ENCODE peak calls at places on chromosome 17, in five cellular contexts. I is fibroblast of mammary gland, T is esophagus squamous epithelium, Q is neural progenitor cell, Z is thoracic aorta. J is an unnamed sample.

GRCh38 chr17:29010586-29010985 is 4.8 kb upstream of the SEZ6 start:
- DNase-seq in I (no peak), T (no peak), Q (no peak), Z (no peak), J (no peak)

GRCh38 chr17:42562845-42563509 is 1.0 kb downstream of the COASY start:
- DNase-seq in I (peak; percentile 47), T (no peak), Q (no peak), Z (no peak), J (no peak)

GRCh38 chr17:81253358-81254131 is 14.4 kb downstream of the NDUFAF8 start:
- DNase-seq in I (peak; percentile 44), T (no peak), Q (peak; percentile 51), Z (no peak), J (no peak)

GRCh38 chr17:10815318-10815717 is 11.4 kb upstream of the TMEM238L start:
- DNase-seq in I (no peak), T (no peak), Q (no peak), Z (no peak), J (no peak)

GRCh38 chr17:8176197-8176940 is at the start of gene TMEM107:
- DNase-seq in I (peak; percentile 77), T (no peak), Q (peak; percentile 96), Z (no peak), J (no peak)

GRCh38 chr17:47653442-47653841 is 3.7 kb downstream of the KPNB1 start:
- DNase-seq in I (no peak), T (no peak), Q (no peak), Z (no peak), J (no peak)

GRCh38 chr17:61617261-61617660 is 26.2 kb upstream of the NACA2 start:
- DNase-seq in I (peak; percentile 5), T (no peak), Q (no peak), Z (no peak), J (no peak)

GRCh38 chr17:8935194-8935593 is 30.3 kb downstream of the PIK3R5 start:
- DNase-seq in I (peak; percentile 60), T (no peak), Q (no peak), Z (no peak), J (no peak)

GRCh38 chr17:39036009-39036408 is 68.8 kb upstream of the FBXO47 start:
- DNase-seq in I (no peak), T (no peak), Q (no peak), Z (no peak), J (no peak)

GRCh38 chr17:31722251-31723056 is 136.6 kb downstream of the COPRS start:
- DNase-seq in I (no peak), T (no peak), Q (no peak), Z (peak; percentile 19), J (no peak)

GRCh38 chr17:10698116-10698818 is 873 bp downstream of the ADPRM start:
- DNase-seq in I (peak; percentile 63), T (no peak), Q (no peak), Z (no peak), J (no peak)

GRCh38 chr17:51645056-51645455 is 384.7 kb downstream of the UTP18 start:
- DNase-seq in I (no peak), T (no peak), Q (no peak), Z (no peak), J (no peak)

GRCh38 chr17:59230765-59231164 is 10.5 kb downstream of the GDPD1 start:
- DNase-seq in I (no peak), T (no peak), Q (no peak), Z (no peak), J (no peak)

GRCh38 chr17:47953945-47954344 is 3.7 kb downstream of the PRR15L start:
- DNase-seq in I (no peak), T (no peak), Q (no peak), Z (no peak), J (no peak)

GRCh38 chr17:61980535-61980934 is 52.8 kb upstream of the INTS2 start:
- DNase-seq in I (no peak), T (no peak), Q (no peak), Z (no peak), J (no peak)

GRCh38 chr17:4161179-4161559 is 18.2 kb downstream of the CYB5D2 start:
- DNase-seq in I (peak; percentile 92), T (no peak), Q (no peak), Z (peak; percentile 40), J (no peak)

GRCh38 chr17:39754161-39754957 is 16.6 kb downstream of the GRB7 start:
- DNase-seq in I (peak; percentile 73), T (peak; percentile 73), Q (peak; percentile 86), Z (peak; percentile 53), J (peak; percentile 92)

GRCh38 chr17:38702900-38703741 is 2.0 kb upstream of the MLLT6 start:
- DNase-seq in I (no peak), T (no peak), Q (no peak), Z (no peak), J (no peak)

GRCh38 chr17:29571883-29572681 is 3.6 kb downstream of the TP53I13 start:
- DNase-seq in I (no peak), T (no peak), Q (no peak), Z (no peak), J (peak; percentile 90)

GRCh38 chr17:4540224-4541040 is 14.8 kb downstream of the MYBBP1A start:
- DNase-seq in I (no peak), T (no peak), Q (no peak), Z (no peak), J (no peak)

GRCh38 chr17:16106161-16106891 is 106.7 kb downstream of the TTC19 start:
- DNase-seq in I (peak; percentile 89), T (no peak), Q (no peak), Z (no peak), J (no peak)

GRCh38 chr17:28528329-28529011 is 22.3 kb downstream of the FOXN1 start:
- DNase-seq in I (no peak), T (no peak), Q (peak; percentile 71), Z (no peak), J (no peak)

GRCh38 chr17:66413564-66414520 is 111.4 kb downstream of the PRKCA start:
- DNase-seq in I (no peak), T (no peak), Q (no peak), Z (no peak), J (no peak)

GRCh38 chr17:27778193-27778592 is 22.1 kb downstream of the NOS2 start:
- DNase-seq in I (peak; percentile 51), T (no peak), Q (no peak), Z (no peak), J (no peak)

GRCh38 chr17:64355536-64356303 is 34.9 kb downstream of the PECAM1 start:
- DNase-seq in I (peak; percentile 96), T (no peak), Q (no peak), Z (no peak), J (peak; percentile 13)

GRCh38 chr17:74442670-74443515 is 11.0 kb downstream of the GPRC5C start:
- DNase-seq in I (peak; percentile 75), T (no peak), Q (peak; percentile 46), Z (peak; percentile 67), J (no peak)

GRCh38 chr17:15464629-15465028 is 2.8 kb downstream of the CDRT4 start:
- DNase-seq in I (no peak), T (no peak), Q (no peak), Z (no peak), J (no peak)

GRCh38 chr17:56528636-56529170 is 64.8 kb upstream of the NOG start:
- DNase-seq in I (no peak), T (no peak), Q (no peak), Z (no peak), J (no peak)

DNA sequence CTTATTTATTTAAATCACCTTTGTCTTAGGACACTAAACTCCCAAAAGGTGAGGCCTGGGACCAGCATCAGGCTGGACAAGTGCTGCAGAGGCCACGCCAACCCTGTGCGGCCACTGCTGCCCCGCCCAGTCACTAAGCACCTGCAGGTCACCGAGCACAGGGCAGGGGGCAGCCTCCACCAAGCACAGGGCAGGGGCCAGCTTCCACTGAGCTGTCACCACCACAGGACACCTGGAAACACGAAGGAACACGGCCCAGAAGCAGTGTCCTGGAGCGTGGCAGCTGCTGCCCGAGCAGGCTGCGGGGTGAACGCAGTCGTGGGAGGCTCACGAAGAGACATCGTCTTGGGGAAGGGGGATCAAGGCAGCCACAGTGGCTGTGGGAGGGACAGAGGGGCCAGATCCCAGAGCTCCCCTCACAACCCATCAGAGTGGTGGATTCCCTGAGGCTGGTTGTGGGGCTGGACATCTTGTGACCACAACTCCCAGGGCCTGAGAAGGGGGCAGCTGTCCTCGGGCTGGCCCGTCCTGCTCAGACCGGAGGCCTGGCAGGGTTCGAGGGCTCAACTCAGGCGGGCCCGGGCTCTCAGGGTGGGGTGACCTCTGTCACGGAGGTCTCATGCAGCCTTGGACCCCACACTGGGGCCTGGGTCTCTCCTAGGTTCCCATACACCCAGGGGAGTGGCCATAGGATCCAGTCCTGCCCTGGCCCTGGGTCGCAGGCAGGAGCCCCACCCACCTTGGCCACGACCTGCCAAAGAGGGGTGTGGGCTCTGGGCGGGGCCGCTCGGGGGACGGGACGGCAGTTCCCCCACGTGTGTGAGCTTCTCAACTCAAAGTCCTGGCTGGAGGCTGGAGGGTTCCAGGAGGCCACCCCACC is 18.7 kb downstream of the RAB40B start:
- DNase-seq in I (no peak), T (no peak), Q (peak; percentile 52), Z (no peak), J (peak; percentile 87)
- TF ChIP-seq CTCF in I (no peak), T (no peak), Q (peak; percentile 38), Z (no peak), J (no peak)

GRCh38 chr17:45320931-45321461 is 4.2 kb upstream of the MAP3K14 start:
- DNase-seq in I (peak; percentile 97), T (no peak), Q (no peak), Z (no peak), J (no peak)
- TF ChIP-seq CTCF in I (no peak), T (no peak), Q (no peak), Z (no peak), J (no peak)

GRCh38 chr17:17983776-17984175 is 11.1 kb downstream of the DRC3 start:
- DNase-seq in I (no peak), T (no peak), Q (no peak), Z (no peak), J (peak; percentile 47)

GRCh38 chr17:17987187-17987896 is 14.7 kb downstream of the DRC3 start:
- DNase-seq in I (no peak), T (no peak), Q (no peak), Z (no peak), J (no peak)

GRCh38 chr17:17983376-17983775 is 10.7 kb downstream of the DRC3 start:
- DNase-seq in I (no peak), T (no peak), Q (no peak), Z (no peak), J (peak; percentile 57)

GRCh38 chr17:17985153-17985552 is 12.5 kb downstream of the DRC3 start:
- DNase-seq in I (no peak), T (no peak), Q (no peak), Z (no peak), J (no peak)

GRCh38 chr17:17985555-17985954 is 12.9 kb downstream of the DRC3 start:
- DNase-seq in I (peak; percentile 16), T (no peak), Q (no peak), Z (no peak), J (no peak)
- TF ChIP-seq CTCF in I (peak; percentile 28), T (no peak), Q (peak; percentile 25), Z (no peak), J (peak; percentile 46)

GRCh38 chr17:55532670-55533069 is 21.4 kb upstream of the SMIM36 start:
- DNase-seq in I (no peak), T (no peak), Q (no peak), Z (no peak), J (no peak)

GRCh38 chr17:55524440-55525220 is 13.4 kb upstream of the SMIM36 start:
- DNase-seq in I (no peak), T (no peak), Q (no peak), Z (no peak), J (no peak)

GRCh38 chr17:55531053-55531728 is 19.9 kb upstream of the SMIM36 start:
- DNase-seq in I (no peak), T (no peak), Q (no peak), Z (no peak), J (no peak)

GRCh38 chr17:55530064-55530463 is 18.8 kb upstream of the SMIM36 start:
- DNase-seq in I (no peak), T (no peak), Q (no peak), Z (no peak), J (no peak)

GRCh38 chr17:55527520-55528118 is 16.4 kb upstream of the SMIM36 start:
- DNase-seq in I (peak; percentile 76), T (no peak), Q (peak; percentile 76), Z (no peak), J (no peak)
- TF ChIP-seq CTCF in I (peak; percentile 78), T (peak; percentile 50), Q (peak; percentile 82), Z (no peak), J (peak; percentile 84)

J was measured in chondrocyte.